ENCODE peak calls at places on chromosomes 5 and 9, in five cellular contexts. One of them, this sample, is unnamed.

GRCh38 chr5:65481171-65481575 is 547 bp downstream of the ADAMTS6 start:
- DNase-seq in NCI-H524: no peak
- DNase-seq in Peyer's patch: no peak
- DNase-seq in cardiac muscle cell: peak
- DNase-seq in stimulated activated naive CD8-positive, alpha-beta T cell treated with anti-CD3 and anti-CD28 coated beads, Interleukin-15, amount 100 ng/mL, for 72 hours: no peak
- DNase-seq in this sample: no peak

GRCh38 chr9:34610434-34611206 is 1.3 kb downstream of the RPP25L start:
- DNase-seq in NCI-H524: peak
- DNase-seq in Peyer's patch: no peak
- DNase-seq in cardiac muscle cell: no peak
- DNase-seq in stimulated activated naive CD8-positive, alpha-beta T cell treated with anti-CD3 and anti-CD28 coated beads, Interleukin-15, amount 100 ng/mL, for 72 hours: no peak
- DNase-seq in this sample: no peak

GRCh38 chr9:70490478-70490877 is 76.0 kb upstream of the KLF9 start:
- DNase-seq in NCI-H524: no peak
- DNase-seq in Peyer's patch: no peak
- DNase-seq in cardiac muscle cell: no peak
- DNase-seq in stimulated activated naive CD8-positive, alpha-beta T cell treated with anti-CD3 and anti-CD28 coated beads, Interleukin-15, amount 100 ng/mL, for 72 hours: no peak
- DNase-seq in this sample: no peak

GRCh38 chr5:174078416-174078815 is 32.9 kb downstream of the NSG2 start:
- DNase-seq in NCI-H524: no peak
- DNase-seq in Peyer's patch: no peak
- DNase-seq in cardiac muscle cell: peak
- DNase-seq in stimulated activated naive CD8-positive, alpha-beta T cell treated with anti-CD3 and anti-CD28 coated beads, Interleukin-15, amount 100 ng/mL, for 72 hours: no peak
- DNase-seq in this sample: no peak

GRCh38 chr5:34690898-34691297 is 34.8 kb downstream of the RAI14 start:
- DNase-seq in NCI-H524: no peak
- DNase-seq in Peyer's patch: no peak
- DNase-seq in cardiac muscle cell: no peak
- DNase-seq in stimulated activated naive CD8-positive, alpha-beta T cell treated with anti-CD3 and anti-CD28 coated beads, Interleukin-15, amount 100 ng/mL, for 72 hours: no peak
- DNase-seq in this sample: no peak

GRCh38 chr9:89542461-89543021 is 44.6 kb upstream of the SEMA4D start:
- DNase-seq in NCI-H524: no peak
- DNase-seq in Peyer's patch: peak
- DNase-seq in cardiac muscle cell: no peak
- DNase-seq in stimulated activated naive CD8-positive, alpha-beta T cell treated with anti-CD3 and anti-CD28 coated beads, Interleukin-15, amount 100 ng/mL, for 72 hours: no peak
- DNase-seq in this sample: no peak

GRCh38 chr5:89374144-89374784 is 491.3 kb upstream of the MEF2C start:
- DNase-seq in NCI-H524: no peak
- DNase-seq in Peyer's patch: no peak
- DNase-seq in cardiac muscle cell: no peak
- DNase-seq in stimulated activated naive CD8-positive, alpha-beta T cell treated with anti-CD3 and anti-CD28 coated beads, Interleukin-15, amount 100 ng/mL, for 72 hours: no peak
- DNase-seq in this sample: peak

GRCh38 chr5:112757468-112758208 is 20.0 kb downstream of the APC start:
- DNase-seq in NCI-H524: peak
- DNase-seq in Peyer's patch: no peak
- DNase-seq in cardiac muscle cell: peak
- DNase-seq in stimulated activated naive CD8-positive, alpha-beta T cell treated with anti-CD3 and anti-CD28 coated beads, Interleukin-15, amount 100 ng/mL, for 72 hours: no peak
- DNase-seq in this sample: peak

GRCh38 chr5:153745778-153746420 is 255.4 kb downstream of the GRIA1 start:
- DNase-seq in NCI-H524: no peak
- DNase-seq in Peyer's patch: no peak
- DNase-seq in cardiac muscle cell: no peak
- DNase-seq in stimulated activated naive CD8-positive, alpha-beta T cell treated with anti-CD3 and anti-CD28 coated beads, Interleukin-15, amount 100 ng/mL, for 72 hours: no peak
- DNase-seq in this sample: no peak

GRCh38 chr5:132054697-132055440 is 5.6 kb upstream of the IL3 start:
- DNase-seq in NCI-H524: no peak
- DNase-seq in Peyer's patch: no peak
- DNase-seq in cardiac muscle cell: no peak
- DNase-seq in stimulated activated naive CD8-positive, alpha-beta T cell treated with anti-CD3 and anti-CD28 coated beads, Interleukin-15, amount 100 ng/mL, for 72 hours: peak
- DNase-seq in this sample: no peak

GRCh38 chr9:36145970-36146369 is 9.4 kb downstream of the GLIPR2 start:
- DNase-seq in NCI-H524: no peak
- DNase-seq in Peyer's patch: no peak
- DNase-seq in cardiac muscle cell: no peak
- DNase-seq in stimulated activated naive CD8-positive, alpha-beta T cell treated with anti-CD3 and anti-CD28 coated beads, Interleukin-15, amount 100 ng/mL, for 72 hours: no peak
- DNase-seq in this sample: no peak

GRCh38 chr5:60332244-60333018 is 367.5 kb downstream of the DEPDC1B start:
- DNase-seq in NCI-H524: no peak
- DNase-seq in Peyer's patch: no peak
- DNase-seq in cardiac muscle cell: peak
- DNase-seq in stimulated activated naive CD8-positive, alpha-beta T cell treated with anti-CD3 and anti-CD28 coated beads, Interleukin-15, amount 100 ng/mL, for 72 hours: no peak
- DNase-seq in this sample: no peak

GRCh38 chr5:132962429-132962928 is 955 bp downstream of the AFF4 start:
- DNase-seq in NCI-H524: peak
- DNase-seq in Peyer's patch: no peak
- DNase-seq in cardiac muscle cell: peak
- DNase-seq in stimulated activated naive CD8-positive, alpha-beta T cell treated with anti-CD3 and anti-CD28 coated beads, Interleukin-15, amount 100 ng/mL, for 72 hours: peak
- DNase-seq in this sample: peak

GRCh38 chr5:40464461-40464860 is 215.3 kb upstream of the PTGER4 start:
- DNase-seq in NCI-H524: no peak
- DNase-seq in Peyer's patch: no peak
- DNase-seq in cardiac muscle cell: no peak
- DNase-seq in stimulated activated naive CD8-positive, alpha-beta T cell treated with anti-CD3 and anti-CD28 coated beads, Interleukin-15, amount 100 ng/mL, for 72 hours: no peak
- DNase-seq in this sample: no peak

GRCh38 chr5:124371121-124371706 is 375.2 kb downstream of the ZNF608 start:
- DNase-seq in NCI-H524: no peak
- DNase-seq in Peyer's patch: no peak
- DNase-seq in cardiac muscle cell: peak
- DNase-seq in stimulated activated naive CD8-positive, alpha-beta T cell treated with anti-CD3 and anti-CD28 coated beads, Interleukin-15, amount 100 ng/mL, for 72 hours: no peak
- DNase-seq in this sample: no peak

GRCh38 chr5:133878236-133878555 is 90.2 kb downstream of the C5orf15 start:
- DNase-seq in NCI-H524: peak
- DNase-seq in Peyer's patch: no peak
- DNase-seq in cardiac muscle cell: no peak
- DNase-seq in stimulated activated naive CD8-positive, alpha-beta T cell treated with anti-CD3 and anti-CD28 coated beads, Interleukin-15, amount 100 ng/mL, for 72 hours: no peak
- DNase-seq in this sample: no peak

GRCh38 chr5:149345892-149346222 is 558 bp downstream of the GRPEL2 start:
- DNase-seq in NCI-H524: no peak
- DNase-seq in Peyer's patch: no peak
- DNase-seq in cardiac muscle cell: peak
- DNase-seq in stimulated activated naive CD8-positive, alpha-beta T cell treated with anti-CD3 and anti-CD28 coated beads, Interleukin-15, amount 100 ng/mL, for 72 hours: no peak
- DNase-seq in this sample: no peak

GRCh38 chr5:142817961-142818431 is 47.8 kb downstream of the ARHGAP26 start:
- DNase-seq in NCI-H524: no peak
- DNase-seq in Peyer's patch: no peak
- DNase-seq in cardiac muscle cell: peak
- DNase-seq in stimulated activated naive CD8-positive, alpha-beta T cell treated with anti-CD3 and anti-CD28 coated beads, Interleukin-15, amount 100 ng/mL, for 72 hours: no peak
- DNase-seq in this sample: no peak

GRCh38 chr9:89881431-89881830 is 276.6 kb downstream of the GADD45G start:
- DNase-seq in NCI-H524: no peak
- DNase-seq in Peyer's patch: peak
- DNase-seq in cardiac muscle cell: no peak
- DNase-seq in stimulated activated naive CD8-positive, alpha-beta T cell treated with anti-CD3 and anti-CD28 coated beads, Interleukin-15, amount 100 ng/mL, for 72 hours: no peak
- DNase-seq in this sample: no peak

GRCh38 chr5:104347119-104347708 is 784.6 kb upstream of the NUDT12 start:
- DNase-seq in NCI-H524: peak
- DNase-seq in Peyer's patch: no peak
- DNase-seq in cardiac muscle cell: peak
- DNase-seq in stimulated activated naive CD8-positive, alpha-beta T cell treated with anti-CD3 and anti-CD28 coated beads, Interleukin-15, amount 100 ng/mL, for 72 hours: no peak
- DNase-seq in this sample: no peak

GRCh38 chr5:98050583-98050982 is 722.9 kb upstream of the RGMB start:
- DNase-seq in NCI-H524: no peak
- DNase-seq in Peyer's patch: no peak
- DNase-seq in cardiac muscle cell: peak
- DNase-seq in stimulated activated naive CD8-positive, alpha-beta T cell treated with anti-CD3 and anti-CD28 coated beads, Interleukin-15, amount 100 ng/mL, for 72 hours: no peak
- DNase-seq in this sample: no peak

GRCh38 chr5:148725675-148726074 is 71.3 kb upstream of the HTR4 start:
- DNase-seq in NCI-H524: no peak
- DNase-seq in Peyer's patch: no peak
- DNase-seq in cardiac muscle cell: no peak
- DNase-seq in stimulated activated naive CD8-positive, alpha-beta T cell treated with anti-CD3 and anti-CD28 coated beads, Interleukin-15, amount 100 ng/mL, for 72 hours: no peak
- DNase-seq in this sample: peak

GRCh38 chr9:77881111-77881510 is 150.5 kb downstream of the GNAQ start:
- DNase-seq in NCI-H524: no peak
- DNase-seq in Peyer's patch: no peak
- DNase-seq in cardiac muscle cell: no peak
- DNase-seq in stimulated activated naive CD8-positive, alpha-beta T cell treated with anti-CD3 and anti-CD28 coated beads, Interleukin-15, amount 100 ng/mL, for 72 hours: no peak
- DNase-seq in this sample: no peak

GRCh38 chr5:2753452-2754409 is 2.3 kb upstream of the IRX2 start:
- DNase-seq in NCI-H524: no peak
- DNase-seq in Peyer's patch: no peak
- DNase-seq in cardiac muscle cell: no peak
- DNase-seq in stimulated activated naive CD8-positive, alpha-beta T cell treated with anti-CD3 and anti-CD28 coated beads, Interleukin-15, amount 100 ng/mL, for 72 hours: no peak
- DNase-seq in this sample: no peak

GRCh38 chr5:131758520-131758900 is 38.3 kb downstream of the FNIP1 start:
- DNase-seq in NCI-H524: no peak
- DNase-seq in Peyer's patch: no peak
- DNase-seq in cardiac muscle cell: peak
- DNase-seq in stimulated activated naive CD8-positive, alpha-beta T cell treated with anti-CD3 and anti-CD28 coated beads, Interleukin-15, amount 100 ng/mL, for 72 hours: no peak
- DNase-seq in this sample: no peak

GRCh38 chr5:102754499-102755424 is at the start of gene PAM:
- DNase-seq in NCI-H524: peak
- DNase-seq in Peyer's patch: peak
- DNase-seq in cardiac muscle cell: peak
- DNase-seq in stimulated activated naive CD8-positive, alpha-beta T cell treated with anti-CD3 and anti-CD28 coated beads, Interleukin-15, amount 100 ng/mL, for 72 hours: peak
- DNase-seq in this sample: peak

GRCh38 chr5:69364414-69364813 is 4.9 kb downstream of the AK6 start:
- DNase-seq in NCI-H524: peak
- DNase-seq in Peyer's patch: no peak
- DNase-seq in cardiac muscle cell: peak
- DNase-seq in stimulated activated naive CD8-positive, alpha-beta T cell treated with anti-CD3 and anti-CD28 coated beads, Interleukin-15, amount 100 ng/mL, for 72 hours: no peak
- DNase-seq in this sample: no peak

GRCh38 chr5:142600611-142601360 is 85.1 kb downstream of the FGF1 start:
- DNase-seq in NCI-H524: no peak
- DNase-seq in Peyer's patch: peak
- DNase-seq in cardiac muscle cell: peak
- DNase-seq in stimulated activated naive CD8-positive, alpha-beta T cell treated with anti-CD3 and anti-CD28 coated beads, Interleukin-15, amount 100 ng/mL, for 72 hours: no peak
- DNase-seq in this sample: no peak

GRCh38 chr9:104868687-104869404 is 59.1 kb downstream of the ABCA1 start:
- DNase-seq in NCI-H524: peak
- DNase-seq in Peyer's patch: peak
- DNase-seq in cardiac muscle cell: peak
- DNase-seq in stimulated activated naive CD8-positive, alpha-beta T cell treated with anti-CD3 and anti-CD28 coated beads, Interleukin-15, amount 100 ng/mL, for 72 hours: no peak
- DNase-seq in this sample: no peak

GRCh38 chr9:124263800-124264426 is 6.2 kb downstream of the NEK6 start:
- DNase-seq in NCI-H524: no peak
- DNase-seq in Peyer's patch: no peak
- DNase-seq in cardiac muscle cell: no peak
- DNase-seq in stimulated activated naive CD8-positive, alpha-beta T cell treated with anti-CD3 and anti-CD28 coated beads, Interleukin-15, amount 100 ng/mL, for 72 hours: no peak
- DNase-seq in this sample: no peak

GRCh38 chr5:78499485-78499884 is 139.1 kb downstream of the SCAMP1 start:
- DNase-seq in NCI-H524: no peak
- DNase-seq in Peyer's patch: no peak
- DNase-seq in cardiac muscle cell: no peak
- DNase-seq in stimulated activated naive CD8-positive, alpha-beta T cell treated with anti-CD3 and anti-CD28 coated beads, Interleukin-15, amount 100 ng/mL, for 72 hours: no peak
- DNase-seq in this sample: no peak

GRCh38 chr5:164098536-164098935 is 593.1 kb downstream of the MAT2B start:
- DNase-seq in NCI-H524: no peak
- DNase-seq in Peyer's patch: no peak
- DNase-seq in cardiac muscle cell: no peak
- DNase-seq in stimulated activated naive CD8-positive, alpha-beta T cell treated with anti-CD3 and anti-CD28 coated beads, Interleukin-15, amount 100 ng/mL, for 72 hours: no peak
- DNase-seq in this sample: no peak

GRCh38 chr9:31500422-31500821 is 884.0 kb upstream of the ACO1 start:
- DNase-seq in NCI-H524: no peak
- DNase-seq in Peyer's patch: no peak
- DNase-seq in cardiac muscle cell: no peak
- DNase-seq in stimulated activated naive CD8-positive, alpha-beta T cell treated with anti-CD3 and anti-CD28 coated beads, Interleukin-15, amount 100 ng/mL, for 72 hours: no peak
- DNase-seq in this sample: no peak

GRCh38 chr5:95866431-95867063 is 44.0 kb upstream of the GLRX start:
- DNase-seq in NCI-H524: no peak
- DNase-seq in Peyer's patch: no peak
- DNase-seq in cardiac muscle cell: no peak
- DNase-seq in stimulated activated naive CD8-positive, alpha-beta T cell treated with anti-CD3 and anti-CD28 coated beads, Interleukin-15, amount 100 ng/mL, for 72 hours: no peak
- DNase-seq in this sample: no peak

GRCh38 chr5:116518423-116518822 is 56.2 kb downstream of the SEMA6A start:
- DNase-seq in NCI-H524: no peak
- DNase-seq in Peyer's patch: no peak
- DNase-seq in cardiac muscle cell: no peak
- DNase-seq in stimulated activated naive CD8-positive, alpha-beta T cell treated with anti-CD3 and anti-CD28 coated beads, Interleukin-15, amount 100 ng/mL, for 72 hours: no peak
- DNase-seq in this sample: no peak

GRCh38 chr9:25703826-25704357 is 25.6 kb upstream of the TUSC1 start:
- DNase-seq in NCI-H524: no peak
- DNase-seq in Peyer's patch: no peak
- DNase-seq in cardiac muscle cell: peak
- DNase-seq in stimulated activated naive CD8-positive, alpha-beta T cell treated with anti-CD3 and anti-CD28 coated beads, Interleukin-15, amount 100 ng/mL, for 72 hours: no peak
- DNase-seq in this sample: no peak

GRCh38 chr5:42889311-42889933 is 77.7 kb upstream of the SELENOP start:
- DNase-seq in NCI-H524: peak
- DNase-seq in Peyer's patch: peak
- DNase-seq in cardiac muscle cell: peak
- DNase-seq in stimulated activated naive CD8-positive, alpha-beta T cell treated with anti-CD3 and anti-CD28 coated beads, Interleukin-15, amount 100 ng/mL, for 72 hours: peak
- DNase-seq in this sample: peak

GRCh38 chr9:29213374-29214161 is 1640.3 kb upstream of the C9orf72 start:
- DNase-seq in NCI-H524: peak
- DNase-seq in Peyer's patch: no peak
- DNase-seq in cardiac muscle cell: no peak
- DNase-seq in stimulated activated naive CD8-positive, alpha-beta T cell treated with anti-CD3 and anti-CD28 coated beads, Interleukin-15, amount 100 ng/mL, for 72 hours: no peak
- DNase-seq in this sample: peak

This sample was measured in NCI-H1436.